ENCODE peak calls at places on chromosomes 4 and X, in seven cellular contexts. N is naive thymus-derived CD4-positive, alpha-beta T cell; R is AG04449; B is pancreas; S is vagina; L is SK-N-SH; K is esophagus muscularis mucosa. Y is an unnamed sample.

GRCh38 chr4:128810331-128810870 is 901 bp downstream of the JADE1 start:
- DNase-seq in R (no peak), S (no peak), L (peak), N (no peak), K (no peak), B (peak), Y (no peak)

GRCh38 chr4:4430492-4431195 is 43.7 kb downstream of the NSG1 start:
- DNase-seq in R (peak), B (no peak), L (peak), S (no peak), N (peak), K (no peak), Y (peak)

GRCh38 chr4:100189820-100190642 is at the start of gene DDIT4L:
- DNase-seq in L (peak), N (no peak), K (no peak), R (no peak), B (peak), S (no peak), Y (no peak)

GRCh38 chr4:121706595-121707021 is 9.8 kb upstream of the ANXA5 start:
- DNase-seq in R (no peak), B (no peak), K (no peak), N (no peak), S (no peak), L (no peak), Y (peak)

GRCh38 chrX:97452283-97452682 is 568.6 kb downstream of the RPA4 start:
- DNase-seq in K (no peak), R (no peak), N (no peak), S (no peak), L (no peak), B (no peak), Y (no peak)

GRCh38 chr4:41216294-41217019 is 2.1 kb upstream of the APBB2 start:
- DNase-seq in B (peak), S (no peak), N (peak), L (peak), R (no peak), K (peak), Y (no peak)

GRCh38 chr4:2079006-2079405 is 19.9 kb downstream of the NAT8L start:
- DNase-seq in N (no peak), R (no peak), K (no peak), S (no peak), L (no peak), B (no peak), Y (no peak)

GRCh38 chrX:149467920-149468319 is 37.2 kb downstream of the IDS start:
- DNase-seq in S (no peak), N (no peak), K (no peak), R (no peak), L (no peak), B (no peak), Y (no peak)

GRCh38 chrX:134254511-134254910 is 17.5 kb downstream of the CCDC160 start:
- DNase-seq in L (no peak), S (no peak), B (no peak), N (no peak), R (no peak), K (no peak), Y (no peak)

GRCh38 chr4:41678086-41678485 is 70.4 kb downstream of the PHOX2B start:
- DNase-seq in S (no peak), R (no peak), N (no peak), K (peak), L (no peak), B (no peak), Y (peak)

GRCh38 chr4:89316187-89316586 is 8.6 kb upstream of the GPRIN3 start:
- DNase-seq in S (no peak), B (no peak), K (no peak), N (no peak), R (no peak), L (no peak), Y (no peak)

GRCh38 chr4:61427818-61428495 is 227.8 kb downstream of the ADGRL3 start:
- DNase-seq in N (no peak), B (no peak), R (no peak), L (no peak), S (peak), K (no peak), Y (no peak)

GRCh38 chr4:125317526-125317880 is 2.7 kb downstream of the FAT4 start:
- DNase-seq in N (no peak), K (no peak), R (no peak), S (no peak), L (peak), B (no peak), Y (no peak)

GRCh38 chr4:158347596-158347995 is 137.3 kb downstream of the TMEM144 start:
- DNase-seq in R (peak), N (no peak), S (no peak), K (no peak), L (no peak), B (no peak), Y (no peak)

GRCh38 chr4:83043801-83044407 is 8.9 kb downstream of the COPS4 start:
- DNase-seq in L (no peak), N (no peak), R (peak), S (no peak), B (no peak), K (no peak), Y (no peak)

GRCh38 chrX:153644356-153645125 is 2.5 kb upstream of the DUSP9 start:
- DNase-seq in L (peak), K (no peak), N (no peak), S (no peak), B (peak), R (no peak), Y (no peak)

GRCh38 chr4:48799157-48799556 is 19.1 kb upstream of the FRYL start:
- DNase-seq in R (no peak), B (no peak), K (no peak), N (no peak), S (no peak), L (no peak), Y (no peak)

GRCh38 chrX:103464774-103465117 is 54.5 kb downstream of the RAB40A start:
- DNase-seq in L (peak), R (no peak), B (peak), N (peak), K (peak), S (no peak), Y (no peak)

GRCh38 chr4:6767341-6767724 is 15.2 kb upstream of the KIAA0232 start:
- DNase-seq in N (no peak), L (no peak), S (no peak), B (no peak), K (no peak), R (no peak), Y (no peak)

GRCh38 chrX:24110049-24110448 is 39.5 kb upstream of the ZFX start:
- DNase-seq in K (no peak), R (no peak), L (no peak), N (no peak), S (no peak), B (no peak), Y (no peak)

GRCh38 chr4:141346144-141346543 is 125.4 kb downstream of the ZNF330 start:
- DNase-seq in K (no peak), B (no peak), N (no peak), L (peak), R (no peak), S (no peak), Y (no peak)

GRCh38 chr4:15001825-15002658 is at the start of gene CPEB2:
- DNase-seq in L (peak), S (peak), B (peak), R (peak), K (peak), N (peak), Y (peak)

GRCh38 chrX:134836497-134836968 is 154.3 kb upstream of the SMIM10 start:
- DNase-seq in S (no peak), R (no peak), L (no peak), B (no peak), N (no peak), K (no peak), Y (no peak)

GRCh38 chr4:130043796-130044195 is 947.8 kb downstream of the C4orf33 start:
- DNase-seq in L (no peak), R (no peak), K (no peak), B (no peak), S (no peak), N (no peak), Y (no peak)

GRCh38 chrX:139932077-139932900 is 564 bp downstream of the ATP11C start:
- DNase-seq in N (peak), L (peak), R (no peak), K (no peak), B (peak), S (no peak), Y (no peak)

GRCh38 chr4:122666527-122667245 is 45.8 kb upstream of the IL21 start:
- DNase-seq in L (no peak), B (no peak), K (no peak), S (no peak), R (peak), N (peak), Y (peak)

GRCh38 chrX:134338527-134338926 is 101.5 kb downstream of the CCDC160 start:
- DNase-seq in R (no peak), L (no peak), K (no peak), S (no peak), N (no peak), B (no peak), Y (no peak)

GRCh38 chr4:82437285-82438005 is 7.1 kb downstream of the ENOPH1 start:
- DNase-seq in R (no peak), B (no peak), S (no peak), L (no peak), N (no peak), K (no peak), Y (no peak)

GRCh38 chrX:109795682-109796081 is 62.6 kb upstream of the ACSL4 start:
- DNase-seq in N (no peak), B (no peak), S (no peak), R (no peak), K (no peak), L (no peak), Y (no peak)

GRCh38 chrX:18899796-18900380 is 84.0 kb downstream of the PHKA2 start:
- DNase-seq in S (no peak), N (peak), K (no peak), B (no peak), R (no peak), L (peak), Y (no peak)

GRCh38 chr4:151197258-151197657 is 79.7 kb upstream of the PRSS48 start:
- DNase-seq in N (no peak), S (no peak), R (no peak), K (peak), L (no peak), B (no peak), Y (no peak)
- H3K4me3 ChIP-seq in N (no peak), S (no peak), R (no peak), K (no peak), L (no peak), B (no peak), Y (no peak)

GRCh38 chr4:99091174-99091573 is 2.6 kb upstream of the ADH5 start:
- DNase-seq in L (no peak), S (no peak), B (no peak), R (no peak), N (no peak), K (no peak), Y (no peak)

GRCh38 chr4:99084595-99084994 is 4.0 kb downstream of the ADH5 start:
- DNase-seq in S (no peak), N (no peak), R (no peak), K (no peak), L (no peak), B (no peak), Y (no peak)

GRCh38 chr4:99087887-99088484 is 602 bp downstream of the ADH5 start:
- DNase-seq in N (peak), K (peak), S (peak), B (peak), L (peak), R (peak), Y (peak)

GRCh38 chr4:99088485-99089365 is at the start of gene ADH5:
- DNase-seq in N (peak), S (peak), B (peak), K (peak), R (no peak), L (peak), Y (peak)

DNA sequence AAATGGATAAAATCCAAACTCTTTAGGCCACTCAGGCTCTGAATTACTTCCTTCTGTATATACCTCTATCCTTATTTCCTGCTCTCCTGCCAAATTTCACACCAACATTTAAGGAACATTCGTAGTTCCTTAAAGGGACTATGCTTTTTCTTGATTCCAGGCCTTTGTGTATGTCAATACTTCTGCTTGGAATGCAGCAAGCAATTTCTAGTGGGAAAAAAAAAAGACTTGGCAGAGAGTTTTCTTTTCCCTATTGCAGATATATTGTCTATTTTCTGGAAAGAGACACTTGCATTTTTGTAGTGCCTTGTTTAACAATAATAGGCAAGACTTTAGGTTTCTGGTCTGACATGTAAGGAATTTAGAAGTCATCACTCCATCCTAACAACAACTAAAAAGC is 1.9 kb upstream of the ADH5 start:
- DNase-seq in L (no peak), B (no peak), N (no peak), R (no peak), S (no peak), K (no peak), Y (no peak)
- H3K4me3 ChIP-seq in L (no peak), B (no peak), N (no peak), R (no peak), S (peak), K (peak), Y (peak)

DNA sequence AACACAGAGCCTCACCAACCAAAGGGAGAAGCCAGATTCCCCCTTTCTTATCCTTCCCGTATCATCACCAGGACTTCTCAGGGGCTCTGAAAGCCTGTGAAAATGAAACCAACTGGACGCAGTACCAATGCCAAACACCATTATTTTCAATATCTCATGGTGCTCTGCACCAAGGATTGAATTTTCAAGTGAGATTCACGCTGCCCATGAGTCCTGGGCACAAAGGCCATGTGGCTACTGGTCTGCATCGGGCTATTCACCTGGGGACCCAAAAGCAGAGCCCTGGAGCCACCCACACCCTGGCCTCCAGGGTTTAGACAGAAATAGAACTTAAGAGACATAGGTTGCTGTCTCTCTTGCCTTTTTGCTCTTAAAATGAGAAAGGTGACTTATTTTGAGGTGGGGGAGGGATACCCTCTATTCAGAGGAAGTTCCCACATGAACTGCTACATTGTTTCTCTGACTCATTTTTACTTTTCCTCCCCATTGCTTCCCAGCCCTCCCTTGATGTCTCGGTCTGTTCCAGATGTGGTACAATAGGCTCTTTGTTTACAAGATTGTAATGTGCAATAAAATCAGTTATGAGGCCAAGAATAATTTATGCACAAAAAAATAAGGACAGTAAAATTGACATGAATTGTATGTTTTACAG is 55.4 kb downstream of the MAML3 start:
- DNase-seq in N (no peak), R (no peak), L (no peak), B (no peak), S (no peak), K (no peak), Y (no peak)
- H3K4me3 ChIP-seq in N (no peak), R (no peak), L (peak), B (no peak), S (peak), K (peak), Y (no peak)

DNA sequence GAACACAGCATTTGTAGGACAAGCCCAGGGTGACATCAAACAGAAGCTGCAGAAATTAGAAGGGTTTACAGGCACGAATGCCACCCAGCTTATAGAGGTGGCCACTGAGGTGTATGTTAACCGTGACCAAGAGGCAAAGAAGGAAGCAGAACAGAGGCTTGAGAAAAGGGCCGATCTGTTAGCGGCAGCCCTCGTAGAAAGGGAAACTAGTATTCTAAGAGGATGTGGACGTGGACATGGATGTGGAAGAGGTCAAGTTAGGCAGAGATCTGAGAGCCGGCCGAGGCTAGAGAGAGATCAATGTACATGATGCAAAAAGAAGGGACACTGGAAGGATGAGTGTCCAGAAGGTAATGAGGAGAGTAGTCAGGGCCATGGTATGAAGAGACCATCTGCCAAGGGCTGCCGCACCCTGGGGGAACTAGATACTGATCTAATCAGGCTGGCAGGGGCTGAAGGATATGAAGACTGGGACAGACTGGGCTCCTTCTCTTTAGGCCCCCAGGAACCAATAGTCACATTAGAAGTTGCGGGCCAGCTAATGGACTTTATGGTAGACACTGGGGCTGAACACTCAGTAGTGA is 27.5 kb downstream of the LIAS start:
- DNase-seq in L (no peak), K (no peak), N (no peak), S (no peak), B (no peak), R (no peak), Y (no peak)
- H3K4me3 ChIP-seq in L (no peak), K (no peak), N (no peak), S (no peak), B (no peak), R (no peak), Y (no peak)

Y was measured in skeletal muscle cell.